ENCODE peak calls at places on chromosomes 3 and 15, in four cellular contexts. W is B cell, B is Panc1, J is dorsolateral prefrontal cortex. G is an unnamed sample.

GRCh38 chr15:97904196-97904572 is 56.3 kb upstream of the ARRDC4 start:
- DNase-seq in W (no peak), B (no peak), J (peak; percentile 66), G (peak; percentile 76)

GRCh38 chr15:45586990-45587860 is at the start of gene BLOC1S6:
- DNase-seq in J (peak; percentile 91), B (peak; percentile 50), W (peak; percentile 81), G (peak; percentile 85)

GRCh38 chr15:25784876-25785642 is 78.1 kb downstream of the ATP10A start:
- DNase-seq in W (no peak), J (no peak), B (no peak), G (peak; percentile 98)

GRCh38 chr3:171121801-171122200 is 95.3 kb upstream of the SLC2A2 start:
- DNase-seq in B (no peak), J (no peak), W (no peak), G (no peak)

GRCh38 chr15:57731543-57732103 is 25.1 kb downstream of the POLR2M start:
- DNase-seq in B (no peak), J (no peak), W (no peak), G (no peak)

GRCh38 chr3:52456169-52456799 is 880 bp downstream of the NISCH start:
- DNase-seq in J (no peak), B (no peak), W (no peak), G (no peak)

GRCh38 chr3:66270726-66271125 is 49.9 kb downstream of the SLC25A26 start:
- DNase-seq in B (no peak), J (no peak), W (no peak), G (no peak)

GRCh38 chr3:36877930-36878685 is 66.7 kb downstream of the TRANK1 start:
- DNase-seq in B (no peak), W (no peak), J (no peak), G (no peak)

GRCh38 chr15:100726426-100727190 is 124.2 kb downstream of the ASB7 start:
- DNase-seq in J (no peak), B (no peak), W (no peak), G (no peak)

GRCh38 chr15:76667943-76668715 is 237.0 kb downstream of the SCAPER start:
- DNase-seq in B (no peak), J (no peak), W (no peak), G (no peak)

GRCh38 chr15:87080547-87080946 is 1000.9 kb downstream of the AGBL1 start:
- DNase-seq in B (no peak), J (no peak), W (no peak), G (peak; percentile 1)

GRCh38 chr15:90130291-90130690 is 28.0 kb upstream of the IDH2 start:
- DNase-seq in W (no peak), J (no peak), B (no peak), G (no peak)

GRCh38 chr15:35182841-35183479 is 97.9 kb upstream of the NANOGP8 start:
- DNase-seq in B (no peak), W (no peak), J (peak; percentile 5), G (no peak)

GRCh38 chr3:99720985-99721632 is 82.7 kb downstream of the COL8A1 start:
- DNase-seq in W (no peak), B (no peak), J (no peak), G (peak; percentile 28)

GRCh38 chr3:183591881-183592521 is 36.5 kb upstream of the KLHL6 start:
- DNase-seq in W (peak; percentile 47), B (no peak), J (no peak), G (peak; percentile 9)
- TF ChIP-seq CTCF in W (peak; percentile 71), B (peak; percentile 45), J (peak; percentile 42), G (peak; percentile 71)

GRCh38 chr15:92097473-92098178 is 244.1 kb downstream of the SLCO3A1 start:
- DNase-seq in W (no peak), B (no peak), J (peak; percentile 36), G (peak; percentile 16)
- TF ChIP-seq CTCF in W (peak; percentile 68), B (peak; percentile 89), J (peak; percentile 94), G (peak; percentile 84)

GRCh38 chr15:39581501-39582285 is 814 bp downstream of the THBS1 start:
- DNase-seq in J (peak; percentile 25), B (no peak), W (no peak), G (peak; percentile 96)
- TF ChIP-seq CTCF in J (no peak), B (peak; percentile 69), W (no peak), G (peak; percentile 61)

GRCh38 chr3:86244897-86245296 is 746.1 kb downstream of the VGLL3 start:
- DNase-seq in B (no peak), J (no peak), W (no peak), G (no peak)

GRCh38 chr3:86239956-86240355 is 751.0 kb downstream of the VGLL3 start:
- DNase-seq in W (no peak), J (no peak), B (no peak), G (no peak)

GRCh38 chr3:86249833-86250232 is 741.1 kb downstream of the VGLL3 start:
- DNase-seq in J (no peak), W (no peak), B (no peak), G (no peak)

DNA sequence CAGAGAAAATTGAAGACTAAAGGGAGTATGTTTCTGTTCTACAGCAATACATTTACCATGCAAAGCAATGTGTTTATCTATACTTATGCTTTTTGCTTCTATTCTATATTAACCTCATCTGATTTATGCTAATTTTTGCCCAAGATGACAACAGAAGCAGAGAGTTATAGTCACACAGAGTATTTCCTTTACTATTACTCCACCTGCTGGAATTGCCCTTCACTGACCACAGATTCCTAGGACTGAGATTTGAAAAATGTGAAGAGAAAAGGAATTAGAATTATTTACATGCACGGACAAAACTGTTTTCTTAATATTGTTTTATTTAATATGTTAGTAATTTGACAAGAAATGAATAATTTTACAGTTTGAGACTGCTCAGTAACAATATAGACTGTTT is 745.6 kb downstream of the VGLL3 start:
- DNase-seq in J (no peak), B (no peak), W (no peak), G (no peak)
- TF ChIP-seq CTCF in J (peak; percentile 70), B (peak; percentile 19), W (no peak), G (no peak)

GRCh38 chr3:80785475-80785874 is 976.0 kb downstream of the GBE1 start:
- DNase-seq in J (no peak), B (no peak), W (no peak), G (no peak)
- TF ChIP-seq CTCF in J (peak; percentile 9), B (peak; percentile 22), W (no peak), G (no peak)

GRCh38 chr15:56053046-56053400 is 59.6 kb upstream of the NEDD4 start:
- DNase-seq in W (no peak), B (no peak), J (no peak), G (no peak)
- TF ChIP-seq CTCF in W (peak; percentile 61), B (no peak), J (peak; percentile 5), G (peak; percentile 57)

GRCh38 chr3:126490619-126491018 is 14.9 kb upstream of the ZXDC start:
- DNase-seq in W (no peak), J (no peak), B (no peak), G (no peak)
- TF ChIP-seq CTCF in W (no peak), J (no peak), B (no peak), G (no peak)

GRCh38 chr15:49370782-49371181 is 52.3 kb upstream of the FGF7 start:
- DNase-seq in W (no peak), J (no peak), B (peak; percentile 22), G (peak; percentile 47)
- TF ChIP-seq CTCF in W (no peak), J (no peak), B (peak; percentile 21), G (peak; percentile 73)

GRCh38 chr3:38560996-38561717 is 65.0 kb downstream of the EXOG start:
- DNase-seq in J (no peak), B (no peak), W (no peak), G (no peak)

GRCh38 chr3:38558864-38559263 is 62.7 kb downstream of the EXOG start:
- DNase-seq in W (no peak), J (no peak), B (no peak), G (no peak)

GRCh38 chr3:38562467-38562925 is 66.4 kb downstream of the EXOG start:
- DNase-seq in J (no peak), W (no peak), B (no peak), G (no peak)

GRCh38 chr3:38561746-38562466 is 65.8 kb downstream of the EXOG start:
- DNase-seq in W (no peak), J (no peak), B (no peak), G (no peak)

GRCh38 chr3:38560284-38560683 is 64.1 kb downstream of the EXOG start:
- DNase-seq in J (no peak), B (no peak), W (no peak), G (no peak)
- TF ChIP-seq CTCF in J (no peak), B (no peak), W (no peak), G (peak; percentile 38)

G was measured in HFFc6.